ENCODE peak calls at places on chromosome 10, in eight cellular contexts. R, S, C, Q, X, V, A and Y are unnamed samples.

GRCh38 chr10:73244866-73245477 is 2.1 kb downstream of the DNAJC9 start:
- DNase-seq in C (no peak), Q (no peak), V (no peak), S (peak), R (no peak), A (no peak), X (no peak), Y (no peak)

GRCh38 chr10:71589617-71590551 is 129.7 kb downstream of the C10orf105 start:
- DNase-seq in R (no peak), S (no peak), Q (no peak), V (no peak), C (no peak), X (no peak), A (no peak), Y (no peak)

GRCh38 chr10:62885656-62886461 is 69.7 kb upstream of the EGR2 start:
- DNase-seq in C (no peak), V (no peak), R (no peak), Q (no peak), A (peak), S (no peak), X (no peak), Y (peak)

GRCh38 chr10:132918617-132919373 is 23.6 kb downstream of the CFAP46 start:
- DNase-seq in A (no peak), Q (no peak), S (no peak), V (no peak), R (peak), X (no peak), C (no peak), Y (no peak)

GRCh38 chr10:34252111-34252510 is 563.0 kb downstream of the PARD3 start:
- DNase-seq in X (no peak), Q (no peak), R (no peak), S (no peak), C (no peak), V (peak), A (peak), Y (peak)

GRCh38 chr10:124603376-124604213 is 140.6 kb downstream of the FAM53B start:
- DNase-seq in V (no peak), C (peak), R (no peak), X (no peak), Q (no peak), S (no peak), A (no peak), Y (no peak)

GRCh38 chr10:78541528-78542470 is 508.1 kb downstream of the RPS24 start:
- DNase-seq in C (no peak), A (no peak), S (no peak), R (no peak), Q (no peak), V (peak), X (no peak), Y (no peak)

GRCh38 chr10:104300002-104300735 is 31.2 kb downstream of the GSTO2 start:
- DNase-seq in V (peak), Q (no peak), A (no peak), X (no peak), R (no peak), C (no peak), S (no peak), Y (peak)

GRCh38 chr10:13079776-13080050 is 20.2 kb upstream of the OPTN start:
- DNase-seq in C (no peak), X (no peak), Q (no peak), A (no peak), S (no peak), V (no peak), R (no peak), Y (no peak)

GRCh38 chr10:68101066-68101465 is 8.2 kb upstream of the MYPN start:
- DNase-seq in A (no peak), X (no peak), C (no peak), V (no peak), Q (no peak), S (no peak), R (no peak), Y (no peak)

GRCh38 chr10:79065091-79065551 is 3.6 kb upstream of the ZMIZ1 start:
- DNase-seq in R (peak), V (peak), C (peak), Q (no peak), X (no peak), A (no peak), S (no peak), Y (no peak)

GRCh38 chr10:19702215-19702614 is 114.0 kb upstream of the PLXDC2 start:
- DNase-seq in A (no peak), X (no peak), V (no peak), S (no peak), C (no peak), R (no peak), Q (no peak), Y (peak)

GRCh38 chr10:22308390-22308789 is 7.8 kb upstream of the COMMD3 start:
- DNase-seq in S (peak), X (no peak), R (no peak), A (no peak), V (no peak), Q (no peak), C (no peak), Y (no peak)

GRCh38 chr10:8913720-8914119 is 859.2 kb downstream of the GATA3 start:
- DNase-seq in Q (no peak), S (no peak), A (no peak), X (no peak), R (no peak), C (no peak), V (no peak), Y (peak)

GRCh38 chr10:14523286-14523685 is 192.6 kb upstream of the FRMD4A start:
- DNase-seq in Q (no peak), X (no peak), A (no peak), C (no peak), R (no peak), V (no peak), S (no peak), Y (no peak)

GRCh38 chr10:79483948-79484347 is 28.4 kb upstream of the EIF5AL1 start:
- DNase-seq in S (no peak), A (no peak), R (no peak), C (peak), V (peak), X (no peak), Q (no peak), Y (no peak)

GRCh38 chr10:61733358-61733940 is 70.7 kb downstream of the CABCOCO1 start:
- DNase-seq in S (peak), Q (no peak), V (no peak), X (no peak), R (no peak), C (no peak), A (peak), Y (peak)

GRCh38 chr10:113108180-113108835 is 158.3 kb downstream of the TCF7L2 start:
- DNase-seq in R (peak), X (no peak), S (no peak), C (peak), A (peak), Q (no peak), V (no peak), Y (peak)

GRCh38 chr10:79017882-79018550 is 50.8 kb upstream of the ZMIZ1 start:
- DNase-seq in V (no peak), S (no peak), R (peak), A (no peak), X (no peak), C (no peak), Q (no peak), Y (no peak)

DNA sequence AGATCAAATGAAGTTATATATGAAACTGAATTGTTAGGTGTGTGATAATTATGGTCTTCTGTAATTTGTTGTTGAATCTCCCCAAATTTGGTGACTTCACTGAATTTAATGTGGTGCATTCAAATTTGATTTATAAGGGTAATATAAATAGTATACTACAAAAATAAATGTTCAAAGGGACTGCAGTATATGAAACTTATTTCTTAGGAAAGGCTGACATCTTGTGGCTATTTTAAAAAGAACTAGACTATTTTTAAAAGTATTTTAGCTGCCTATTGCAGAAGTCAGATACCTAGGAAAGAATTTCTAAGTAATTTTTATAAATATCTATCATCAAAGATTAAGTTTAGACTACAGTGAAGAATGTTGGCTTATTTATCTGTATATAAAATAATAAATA is 36.6 kb downstream of the ATRNL1 start:
- DNase-seq in C (no peak), A (peak), V (no peak), S (peak), Q (no peak), R (no peak), X (no peak), Y (peak)
- TF ChIP-seq CTCF in C (peak), A (peak), V (peak), S (peak), Q (peak), R (peak), X (no peak), Y (peak)

GRCh38 chr10:11849908-11850307 is 26.8 kb downstream of the PROSER2 start:
- DNase-seq in Q (no peak), A (no peak), R (peak), V (no peak), C (no peak), X (no peak), S (peak), Y (no peak)
- TF ChIP-seq CTCF in Q (no peak), A (no peak), R (no peak), V (no peak), C (no peak), X (no peak), S (no peak), Y (no peak)

DNA sequence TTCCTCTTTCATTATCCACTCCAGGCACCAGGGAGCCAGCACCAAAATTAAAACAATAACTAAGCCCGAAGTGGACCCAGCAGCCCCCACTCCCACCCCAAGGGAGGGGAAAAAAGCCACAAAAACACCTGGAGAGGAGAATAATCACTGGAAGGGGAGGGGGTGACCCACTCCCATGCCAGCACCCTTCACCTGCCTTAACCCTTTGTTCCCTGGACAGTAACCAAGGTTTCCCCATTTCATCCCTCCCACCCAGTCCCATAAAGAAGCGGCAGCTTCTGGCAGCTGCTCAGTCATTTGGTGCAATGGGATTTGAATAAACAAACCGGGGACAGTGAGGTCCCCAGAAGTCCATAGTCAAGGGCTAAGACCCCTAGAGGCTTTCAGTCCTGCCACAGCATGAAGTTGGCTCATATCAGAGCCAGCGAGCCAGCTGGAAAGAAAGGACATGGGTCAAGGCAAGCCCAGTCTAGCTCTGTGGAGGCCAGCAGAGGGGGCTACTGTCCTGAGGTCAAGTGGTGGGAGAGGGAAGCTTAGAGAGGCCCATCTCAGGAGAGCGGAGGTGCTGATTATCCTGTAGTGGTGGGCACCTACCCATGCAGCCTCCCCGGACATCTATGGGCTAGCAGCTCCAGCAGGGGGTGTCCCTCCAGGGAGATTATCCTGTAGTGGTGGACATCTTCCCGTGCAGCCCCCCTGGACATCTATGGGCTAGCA is 58.8 kb upstream of the LBX1 start:
- DNase-seq in V (peak), R (no peak), C (no peak), X (no peak), A (peak), S (peak), Q (no peak), Y (peak)
- TF ChIP-seq CTCF in V (no peak), R (no peak), C (peak), X (no peak), A (peak), S (no peak), Q (no peak), Y (peak)

GRCh38 chr10:74738052-74738451 is 88.3 kb upstream of the KAT6B start:
- DNase-seq in S (peak), X (no peak), V (peak), Q (no peak), C (no peak), R (no peak), A (no peak), Y (peak)

GRCh38 chr10:74738985-74739567 is 87.3 kb upstream of the KAT6B start:
- DNase-seq in X (no peak), Q (peak), C (no peak), V (peak), R (no peak), S (peak), A (peak), Y (peak)

GRCh38 chr10:74733612-74734011 is 92.8 kb upstream of the KAT6B start:
- DNase-seq in X (no peak), V (no peak), S (no peak), C (no peak), Q (no peak), R (no peak), A (no peak), Y (no peak)

GRCh38 chr10:74738543-74738942 is 87.9 kb upstream of the KAT6B start:
- DNase-seq in A (no peak), V (peak), C (no peak), S (peak), R (no peak), Q (no peak), X (no peak), Y (no peak)

DNA sequence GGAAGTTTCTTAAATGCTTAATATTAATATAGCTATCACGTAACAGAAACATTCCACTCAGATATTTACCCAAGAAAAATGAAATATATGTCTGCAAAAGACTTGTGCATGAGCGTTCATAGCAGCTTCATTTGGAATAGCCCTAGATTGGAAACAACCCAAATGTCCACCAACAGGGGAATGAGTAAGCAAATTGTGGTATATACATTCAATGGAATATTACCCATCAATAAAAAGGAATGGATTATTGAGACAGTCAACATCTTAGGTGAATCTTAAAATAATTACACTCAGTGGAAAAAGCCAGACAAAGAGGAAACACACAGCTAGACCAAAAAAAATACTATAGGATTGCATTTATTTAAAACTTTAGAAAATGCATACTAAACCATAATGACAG is 90.4 kb upstream of the KAT6B start:
- DNase-seq in Q (no peak), X (no peak), V (no peak), S (no peak), R (no peak), C (no peak), A (no peak), Y (no peak)
- TF ChIP-seq CTCF in Q (no peak), X (no peak), V (no peak), S (no peak), R (no peak), C (no peak), A (no peak), Y (no peak)